ENCODE peak calls at places on chromosomes 11 and 22, in seven cellular contexts. E, J, S, Z, M, O and Q are unnamed samples.

GRCh38 chr11:99275521-99275920 is 254.8 kb downstream of the CNTN5 start:
- DNase-seq in M (no peak), O (no peak), J (no peak), S (no peak), E (no peak), Z (no peak), Q (no peak)

GRCh38 chr11:78344114-78344513 is 73.5 kb downstream of the GAB2 start:
- DNase-seq in S (no peak), M (no peak), Z (no peak), O (no peak), E (no peak), J (no peak), Q (no peak)

GRCh38 chr11:68358416-68358815 is 46.0 kb downstream of the LRP5 start:
- DNase-seq in M (peak), E (no peak), Z (no peak), S (no peak), J (no peak), O (peak), Q (no peak)

GRCh38 chr11:80163011-80163410 is 722.2 kb upstream of the TENM4 start:
- DNase-seq in M (peak), S (no peak), J (no peak), Z (peak), O (peak), E (no peak), Q (no peak)

GRCh38 chr11:98729118-98729517 is 291.6 kb upstream of the CNTN5 start:
- DNase-seq in M (no peak), S (no peak), Z (no peak), E (no peak), O (no peak), J (no peak), Q (no peak)

GRCh38 chr11:77207019-77207485 is 79.0 kb downstream of the MYO7A start:
- DNase-seq in J (no peak), S (peak), M (no peak), O (no peak), Z (no peak), E (no peak), Q (no peak)

GRCh38 chr22:25898707-25899365 is 156.8 kb downstream of the MYO18B start:
- DNase-seq in S (no peak), M (no peak), E (no peak), O (no peak), Z (peak), J (no peak), Q (no peak)

GRCh38 chr22:44270556-44270880 is 42.2 kb downstream of the SHISAL1 start:
- DNase-seq in O (no peak), M (no peak), Z (no peak), S (peak), E (no peak), J (no peak), Q (no peak)

GRCh38 chr11:96132437-96132836 is 208.5 kb upstream of the MTMR2 start:
- DNase-seq in Z (no peak), M (no peak), O (no peak), E (no peak), S (no peak), J (no peak), Q (no peak)

GRCh38 chr11:124467376-124468061 is 22.0 kb upstream of the OR8B8 start:
- DNase-seq in Z (no peak), O (peak), S (no peak), J (no peak), E (no peak), M (peak), Q (no peak)

GRCh38 chr11:68994161-68994890 is 13.5 kb upstream of the MRGPRD start:
- DNase-seq in Z (no peak), J (no peak), O (no peak), M (no peak), E (no peak), S (peak), Q (no peak)

GRCh38 chr11:69878927-69879733 is 59.9 kb upstream of the FGF3 start:
- DNase-seq in Z (no peak), J (no peak), S (no peak), O (no peak), E (no peak), M (no peak), Q (no peak)

GRCh38 chr11:36730761-36731160 is 132.7 kb upstream of the RAG2 start:
- DNase-seq in E (no peak), S (no peak), M (no peak), O (no peak), Z (no peak), J (no peak), Q (no peak)

GRCh38 chr11:34468209-34468841 is 29.6 kb downstream of the CAT start:
- DNase-seq in S (no peak), O (peak), Z (peak), E (no peak), M (no peak), J (no peak), Q (no peak)

GRCh38 chr11:71998649-71999310 is at the start of gene IL18BP:
- DNase-seq in S (peak), E (no peak), J (no peak), Z (no peak), O (no peak), M (no peak), Q (no peak)

GRCh38 chr22:36149464-36149863 is 11.1 kb downstream of the APOL3 start:
- DNase-seq in Z (no peak), E (no peak), S (no peak), M (no peak), J (no peak), O (peak), Q (no peak)

GRCh38 chr22:30806391-30806861 is 111.8 kb downstream of the OSBP2 start:
- DNase-seq in E (no peak), M (peak), J (no peak), Z (no peak), S (no peak), O (peak), Q (no peak)

GRCh38 chr22:30803679-30804078 is 109.0 kb downstream of the OSBP2 start:
- DNase-seq in E (no peak), O (no peak), Z (no peak), M (no peak), J (no peak), S (no peak), Q (no peak)

GRCh38 chr22:30804626-30805025 is 110.0 kb downstream of the OSBP2 start:
- DNase-seq in M (peak), S (no peak), O (no peak), J (no peak), Z (no peak), E (no peak), Q (no peak)

GRCh38 chr22:30801695-30802094 is 107.0 kb downstream of the OSBP2 start:
- DNase-seq in O (no peak), S (no peak), J (no peak), Z (no peak), E (no peak), M (no peak), Q (no peak)

DNA sequence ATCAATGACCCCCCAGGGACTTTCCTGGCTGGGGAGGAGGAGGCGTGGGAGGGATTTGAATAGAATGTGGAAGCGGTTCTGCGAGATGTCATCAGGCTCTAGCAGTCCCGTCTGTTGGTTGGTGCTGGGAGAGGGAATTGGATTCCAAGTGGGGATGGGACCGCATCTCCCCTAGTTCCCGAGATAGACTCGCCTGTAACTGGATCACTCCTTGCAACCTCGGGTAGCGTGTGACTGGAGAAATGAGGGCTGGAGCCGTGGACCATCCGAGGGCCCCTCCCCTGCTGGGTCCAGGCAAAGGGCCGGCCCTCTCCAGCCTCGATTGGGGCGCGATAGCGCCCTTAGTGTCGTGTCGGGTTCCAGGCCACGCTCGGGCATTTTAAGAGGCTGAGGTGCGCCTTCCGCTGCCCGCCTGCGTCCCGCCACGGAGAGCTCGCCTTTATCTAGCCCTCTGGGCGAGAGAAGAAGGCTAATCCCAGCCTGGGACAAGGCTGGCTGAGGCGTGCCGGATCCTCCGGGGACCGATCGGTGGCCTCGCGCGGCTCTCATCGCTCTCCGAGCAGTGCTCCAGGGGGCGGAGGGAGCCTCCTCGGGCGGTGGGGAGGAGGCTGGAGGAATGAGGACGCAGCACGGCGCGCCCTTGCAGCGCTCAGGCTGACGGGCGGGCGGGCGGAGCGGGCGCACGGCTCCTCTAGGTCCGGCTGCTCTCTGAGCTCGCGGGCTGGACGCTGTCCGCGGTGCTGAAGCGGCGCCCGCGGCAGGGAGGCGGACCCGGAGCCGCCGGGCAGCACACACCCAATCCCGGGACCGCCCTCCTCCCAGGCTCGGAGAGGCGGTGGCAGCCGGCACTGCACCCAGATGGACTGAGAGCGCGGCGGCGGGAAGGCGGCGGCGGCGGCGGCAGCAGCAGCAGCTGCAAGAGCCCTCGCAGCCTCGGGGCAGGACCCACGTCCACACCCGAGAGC is 107.8 kb downstream of the OSBP2 start:
- DNase-seq in E (peak), Z (peak), O (peak), M (peak), J (peak), S (peak), Q (no peak)
- H3K4me3 ChIP-seq in E (no peak), Z (no peak), O (no peak), M (peak), J (peak), S (no peak), Q (peak)

DNA sequence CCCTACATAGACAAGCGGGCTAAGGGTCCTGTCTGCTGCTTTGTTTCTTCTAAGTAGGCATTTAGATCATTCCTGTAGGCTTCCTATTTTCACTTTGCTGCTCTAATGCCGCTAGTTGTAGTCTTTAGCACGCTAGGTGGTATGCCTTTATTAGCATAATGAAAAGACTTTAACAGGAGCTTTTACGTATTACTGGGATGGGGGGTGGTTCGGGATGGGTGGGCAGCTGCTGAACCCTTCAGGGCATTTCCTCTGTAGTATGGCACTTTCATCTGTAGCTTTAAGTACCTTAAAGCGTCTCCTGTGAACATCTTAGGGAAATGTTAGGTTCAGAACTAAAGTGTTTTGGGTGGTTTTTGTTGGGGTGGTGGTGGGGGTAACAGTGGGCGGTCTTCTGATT is 85.3 kb downstream of the GGT1 start:
- DNase-seq in J (no peak), O (no peak), E (no peak), M (no peak), Z (no peak), S (no peak), Q (no peak)
- H3K4me3 ChIP-seq in J (no peak), O (no peak), E (no peak), M (no peak), Z (no peak), S (no peak), Q (no peak)

GRCh38 chr22:40817737-40818136 is 1.4 kb downstream of the SLC25A17 start:
- DNase-seq in M (no peak), S (no peak), J (no peak), E (no peak), Z (no peak), O (no peak), Q (no peak)
- H3K4me3 ChIP-seq in M (peak), S (no peak), J (peak), E (no peak), Z (no peak), O (no peak), Q (peak)

GRCh38 chr11:83827940-83828554 is 541.9 kb upstream of the CCDC90B start:
- DNase-seq in S (no peak), J (peak), E (no peak), O (peak), Z (peak), M (peak), Q (peak)
- H3K4me3 ChIP-seq in S (no peak), J (no peak), E (no peak), O (no peak), Z (no peak), M (peak), Q (no peak)

DNA sequence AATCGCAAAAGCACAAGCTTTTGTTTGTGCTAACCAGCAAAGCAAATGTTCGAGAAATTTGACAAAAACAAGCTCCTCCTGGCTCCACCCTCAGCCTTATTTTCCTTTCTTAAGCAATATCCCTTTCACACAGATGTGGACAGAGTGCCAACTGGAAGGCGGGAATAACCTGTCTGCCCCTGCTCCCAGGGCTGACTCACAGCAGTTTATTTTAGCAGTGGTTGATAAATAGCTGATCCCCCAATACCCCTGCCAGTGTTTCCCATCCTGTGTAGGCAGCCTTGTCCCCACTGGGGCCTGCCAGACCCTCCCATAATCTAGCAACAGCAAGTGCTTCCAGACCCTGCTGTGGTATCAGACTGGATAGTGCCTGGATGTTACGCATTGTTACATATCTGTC is 53.5 kb downstream of the PARVA start:
- DNase-seq in E (no peak), O (peak), Z (peak), J (peak), S (peak), M (peak), Q (no peak)
- H3K4me3 ChIP-seq in E (no peak), O (no peak), Z (no peak), J (no peak), S (no peak), M (peak), Q (no peak)

DNA sequence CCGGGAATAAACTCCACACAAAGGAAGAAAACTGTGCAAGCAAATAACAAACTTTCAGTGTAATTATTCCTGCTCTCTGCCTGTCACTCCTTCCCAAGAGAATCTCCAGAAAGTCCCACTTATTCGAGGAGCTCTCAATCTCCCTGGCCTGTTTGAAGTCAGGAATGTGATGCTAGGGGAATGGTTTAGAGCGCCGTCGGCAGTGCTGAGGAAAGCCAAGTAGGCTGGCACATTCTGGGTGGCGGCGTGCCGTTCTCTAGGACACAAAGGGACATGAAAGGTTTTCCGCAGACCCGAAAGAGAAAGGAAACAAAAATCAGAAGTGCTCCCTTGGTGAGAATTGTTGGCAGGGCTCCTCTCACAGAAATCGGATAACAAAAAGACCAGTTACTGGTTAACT is 81.9 kb downstream of the RCN1 start:
- DNase-seq in Z (no peak), S (no peak), M (peak), J (no peak), E (no peak), O (peak), Q (no peak)
- H3K4me3 ChIP-seq in Z (no peak), S (peak), M (peak), J (no peak), E (no peak), O (no peak), Q (no peak)

GRCh38 chr22:40472036-40472435 is 101.6 kb downstream of the SGSM3 start:
- DNase-seq in O (no peak), S (no peak), M (no peak), J (no peak), Z (no peak), E (no peak), Q (no peak)
- H3K4me3 ChIP-seq in O (no peak), S (no peak), M (no peak), J (no peak), Z (no peak), E (no peak), Q (no peak)

GRCh38 chr22:39457546-39458442 is 982 bp downstream of the MGAT3 start:
- DNase-seq in Z (no peak), M (no peak), E (no peak), O (no peak), S (no peak), J (no peak), Q (no peak)
- H3K4me3 ChIP-seq in Z (peak), M (no peak), E (no peak), O (peak), S (peak), J (peak), Q (peak)

GRCh38 chr11:1515082-1516060 is 28.8 kb upstream of the MOB2 start:
- DNase-seq in S (peak), Z (peak), J (peak), M (peak), E (peak), O (peak), Q (no peak)
- H3K4me3 ChIP-seq in S (no peak), Z (no peak), J (no peak), M (no peak), E (no peak), O (no peak), Q (no peak)

DNA sequence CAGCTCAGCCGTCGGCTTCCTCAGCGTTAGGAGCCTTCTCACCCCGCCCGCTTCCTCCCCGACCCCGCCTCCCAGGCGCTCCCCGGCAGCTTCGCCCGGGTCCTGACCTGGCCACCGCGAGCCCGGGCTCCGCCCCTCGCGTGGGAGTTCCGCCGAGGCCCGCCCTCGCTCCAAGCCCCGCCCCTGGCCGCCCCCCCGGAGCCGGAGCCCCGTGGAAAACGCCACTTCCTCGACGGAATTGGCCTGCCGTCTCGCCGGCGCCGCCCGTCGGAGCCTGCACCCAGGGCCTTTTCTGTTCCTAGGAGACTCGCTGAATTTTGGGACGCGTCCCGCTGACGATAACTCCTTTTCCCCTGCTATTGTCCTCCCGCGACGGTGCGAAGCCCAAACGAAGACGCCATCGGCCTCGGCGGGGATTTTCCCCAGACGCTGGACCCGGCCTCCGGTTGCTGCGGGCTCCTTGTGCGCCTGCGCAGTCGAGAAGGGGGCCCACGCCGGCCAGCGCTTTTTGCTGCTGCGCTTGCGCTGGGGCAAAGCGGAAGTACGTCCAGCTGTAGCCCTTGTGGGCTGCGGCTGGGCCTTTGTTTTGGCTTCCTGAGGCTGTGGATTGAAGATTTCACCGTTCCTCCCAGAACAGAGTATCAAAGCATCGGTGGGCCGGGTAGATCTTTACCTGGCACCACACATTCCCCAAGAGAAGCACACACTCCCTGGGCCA is 10.0 kb downstream of the RELA start:
- DNase-seq in Z (peak), E (peak), O (peak), S (peak), J (peak), M (peak), Q (no peak)
- H3K4me3 ChIP-seq in Z (peak), E (peak), O (peak), S (peak), J (peak), M (peak), Q (peak)